ENCODE peak calls at places on chromosomes 11 and 22, in ten cellular contexts. I, L, R, H, J, Y, S, O, B and K are unnamed samples.
A peak's percentile ranks its signal among the peaks of the same experiment; 100 is the strongest.

GRCh38 chr11:102812188-102812587 is 14.2 kb upstream of the MMP1 start:
- DNase-seq in S (no peak), H (no peak), Y (peak; percentile 38), I (no peak), B (no peak), J (no peak), R (no peak), O (no peak), L (no peak), K (no peak)

GRCh38 chr11:128472128-128473110 is 114.9 kb downstream of the ETS1 start:
- DNase-seq in B (no peak), Y (no peak), R (peak; percentile 74), S (peak; percentile 69), J (peak; percentile 79), L (no peak), H (peak; percentile 47), I (no peak), O (no peak), K (no peak)

GRCh38 chr11:97414801-97415200 is 1025.0 kb downstream of the JRKL start:
- DNase-seq in H (no peak), L (no peak), Y (no peak), B (no peak), I (no peak), R (no peak), S (no peak), J (no peak), O (no peak), K (no peak)

GRCh38 chr22:47206185-47206584 is 443.7 kb downstream of the TBC1D22A start:
- DNase-seq in S (no peak), J (no peak), O (no peak), R (no peak), Y (no peak), B (no peak), I (no peak), L (no peak), H (no peak), K (peak; percentile 12)

GRCh38 chr22:30742291-30743256 is 47.9 kb downstream of the OSBP2 start:
- DNase-seq in Y (no peak), L (peak; percentile 6), S (peak; percentile 16), H (peak; percentile 35), R (peak; percentile 47), B (no peak), J (peak; percentile 54), O (no peak), I (no peak), K (no peak)

GRCh38 chr11:96213500-96213899 is 129.5 kb downstream of the MAML2 start:
- DNase-seq in L (no peak), J (peak; percentile 87), I (no peak), H (peak; percentile 59), Y (peak; percentile 97), S (peak; percentile 77), O (no peak), B (no peak), R (peak; percentile 80), K (no peak)

GRCh38 chr11:62677709-62678108 is 1.2 kb downstream of the UBXN1 start:
- DNase-seq in S (no peak), R (no peak), Y (no peak), O (no peak), H (no peak), I (no peak), J (no peak), L (no peak), B (no peak), K (no peak)

GRCh38 chr22:48939441-48940265 is 888.0 kb downstream of the BRD1 start:
- DNase-seq in Y (no peak), J (no peak), O (peak; percentile 46), I (no peak), R (no peak), L (peak; percentile 30), B (no peak), S (no peak), H (no peak), K (peak; percentile 6)

GRCh38 chr11:115164774-115165173 is 339.4 kb downstream of the CADM1 start:
- DNase-seq in I (no peak), J (no peak), S (peak; percentile 5), L (no peak), H (no peak), O (no peak), B (no peak), Y (no peak), R (peak; percentile 26), K (no peak)

GRCh38 chr11:115168686-115169085 is 335.5 kb downstream of the CADM1 start:
- DNase-seq in L (no peak), H (no peak), S (no peak), B (no peak), Y (no peak), J (no peak), I (no peak), R (no peak), O (no peak), K (no peak)

GRCh38 chr11:115166826-115167225 is 337.4 kb downstream of the CADM1 start:
- DNase-seq in O (no peak), R (no peak), Y (no peak), S (no peak), L (no peak), B (no peak), J (no peak), H (no peak), I (no peak), K (no peak)

GRCh38 chr11:115170133-115170815 is 333.9 kb downstream of the CADM1 start:
- DNase-seq in B (no peak), I (no peak), R (peak; percentile 68), S (peak; percentile 53), L (no peak), Y (peak; percentile 48), O (no peak), H (peak; percentile 49), J (peak; percentile 38), K (peak; percentile 57)

DNA sequence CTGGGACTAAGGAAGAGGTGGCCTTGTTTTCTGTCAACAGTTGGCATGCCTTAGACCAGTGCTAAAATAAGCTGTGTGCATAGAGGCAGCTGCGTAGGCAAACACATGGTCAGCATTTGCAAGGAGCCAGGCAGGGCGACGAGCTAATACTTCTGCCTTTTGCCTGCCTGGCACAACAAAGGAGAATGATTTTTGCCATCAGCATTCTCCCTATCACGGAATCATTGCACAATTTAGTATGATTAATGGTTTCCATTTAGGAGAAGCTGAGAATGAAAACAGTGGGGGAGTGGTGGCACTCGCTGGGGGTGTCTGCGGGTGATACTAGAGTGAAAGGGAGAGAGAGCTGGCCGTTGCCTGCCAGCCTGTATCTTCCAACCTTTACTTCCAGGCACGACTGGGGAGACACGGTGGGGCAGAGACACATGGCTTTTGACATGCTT is 336.0 kb downstream of the CADM1 start:
- DNase-seq in S (no peak), R (no peak), B (no peak), Y (no peak), J (no peak), O (no peak), I (no peak), L (no peak), H (no peak), K (peak; percentile 33)
- H3K4me3 ChIP-seq in S (no peak overlapping the region), R (no peak overlapping the region), B (no peak overlapping the region), Y (no peak overlapping the region), J (no peak overlapping the region), O (no peak overlapping the region), I (no peak overlapping the region), L (no peak overlapping the region), H (no peak overlapping the region), K (no peak overlapping the region)

GRCh38 chr11:68386331-68386978 is 74.1 kb downstream of the LRP5 start:
- DNase-seq in Y (no peak), I (peak; percentile 83), B (no peak), L (no peak), H (no peak), R (no peak), S (no peak), O (no peak), J (no peak), K (no peak)

GRCh38 chr11:68387840-68388239 is 72.7 kb upstream of the PPP6R3 start:
- DNase-seq in S (no peak), L (no peak), B (no peak), J (no peak), O (no peak), H (no peak), Y (no peak), I (no peak), R (no peak), K (no peak)

GRCh38 chr11:68390315-68390714 is 70.2 kb upstream of the PPP6R3 start:
- DNase-seq in H (no peak), Y (no peak), S (no peak), L (no peak), R (no peak), O (no peak), I (no peak), B (no peak), J (no peak), K (no peak)

GRCh38 chr11:68385128-68385527 is 72.7 kb downstream of the LRP5 start:
- DNase-seq in I (no peak), B (no peak), O (no peak), J (no peak), S (no peak), Y (no peak), H (no peak), L (no peak), R (no peak), K (no peak)

GRCh38 chr11:68388595-68389198 is 71.9 kb upstream of the PPP6R3 start:
- DNase-seq in R (no peak), S (no peak), L (no peak), H (no peak), Y (no peak), I (no peak), B (no peak), O (no peak), J (no peak), K (no peak)
- TF ChIP-seq CTCF in R (no peak), S (no peak), L (no peak), H (no peak), Y (no peak), I (peak; percentile 18), B (no peak), O (no peak), J (no peak), K (no peak)

GRCh38 chr11:121291896-121292502 is 572 bp upstream of the SC5D start:
- DNase-seq in O (no peak), R (peak; percentile 7), Y (no peak), B (no peak), L (no peak), I (no peak), S (peak; percentile 16), J (peak; percentile 5), H (no peak), K (no peak)
- H3K4me3 ChIP-seq in O (peak overlapping the region; percentile 74), R (peak overlapping the region; percentile 95), Y (peak overlapping the region; percentile 81), B (peak overlapping the region; percentile 84), L (peak overlapping the region; percentile 78), I (peak overlapping the region; percentile 73), S (peak overlapping the region; percentile 83), J (peak overlapping the region; percentile 83), H (peak overlapping the region; percentile 50), K (peak overlapping the region; percentile 95)

GRCh38 chr11:133936136-133936535 is 20.6 kb downstream of the IGSF9B start:
- DNase-seq in Y (no peak), S (no peak), I (no peak), J (no peak), L (no peak), H (no peak), B (no peak), R (no peak), O (no peak), K (no peak)

GRCh38 chr11:133936551-133936950 is 20.2 kb downstream of the IGSF9B start:
- DNase-seq in J (no peak), L (no peak), I (no peak), R (no peak), S (no peak), B (no peak), O (no peak), Y (no peak), H (no peak), K (no peak)

GRCh38 chr11:133935551-133935910 is 21.2 kb downstream of the IGSF9B start:
- DNase-seq in I (no peak), L (no peak), J (no peak), Y (no peak), S (no peak), H (no peak), O (no peak), B (no peak), R (no peak), K (no peak)

GRCh38 chr11:133934096-133934495 is 22.7 kb downstream of the IGSF9B start:
- DNase-seq in R (no peak), B (no peak), I (no peak), O (no peak), L (no peak), J (no peak), S (no peak), Y (no peak), H (no peak), K (no peak)

DNA sequence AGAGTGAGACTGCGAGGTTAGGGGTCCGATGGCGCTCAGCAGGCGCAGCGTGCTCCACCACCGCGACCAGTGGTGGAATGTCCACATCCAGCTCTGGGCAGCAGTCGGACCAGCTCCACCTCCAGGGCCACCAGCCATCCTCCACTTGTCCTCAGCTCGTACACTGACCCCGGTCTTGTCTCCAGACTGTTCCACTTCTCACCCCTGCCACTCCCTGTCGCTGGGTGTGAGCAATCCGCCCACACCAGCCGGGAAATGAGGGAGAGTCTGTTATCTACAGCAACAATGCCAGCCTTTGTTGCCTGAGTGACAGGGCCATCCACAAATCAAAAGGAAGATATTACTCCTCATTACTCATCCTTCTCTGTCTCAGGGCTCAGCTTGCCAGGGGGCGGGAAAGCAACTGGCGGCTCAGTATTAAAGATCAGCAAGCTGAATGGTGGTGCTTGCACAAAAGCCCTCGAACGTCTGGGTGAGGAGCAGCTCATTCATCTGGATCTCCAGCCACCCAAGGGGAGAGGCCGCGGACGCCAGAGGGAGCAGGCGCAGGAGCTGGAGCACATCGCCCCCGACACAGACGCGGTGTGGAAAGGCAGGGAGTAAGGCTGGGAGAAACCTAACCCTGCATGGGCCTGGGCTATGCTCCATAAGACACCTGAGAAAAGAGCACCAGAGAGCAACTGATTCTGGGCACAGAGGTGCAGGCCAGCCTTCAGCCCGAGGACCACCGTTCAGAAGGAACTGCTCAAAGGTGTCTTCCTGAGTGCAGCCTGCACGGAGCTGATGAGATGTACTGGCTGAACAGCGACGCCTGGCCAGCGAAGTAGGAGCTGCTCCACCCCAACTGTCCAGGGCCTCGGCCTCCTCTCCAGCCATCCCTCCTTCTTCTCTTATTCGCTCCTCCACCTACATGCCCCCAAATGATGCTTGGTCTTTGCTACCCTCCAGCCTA is 21.9 kb downstream of the IGSF9B start:
- DNase-seq in O (no peak), S (no peak), Y (peak; percentile 84), B (peak; percentile 27), R (no peak), H (no peak), I (no peak), L (no peak), J (peak; percentile 19), K (peak; percentile 95)
- TF ChIP-seq CTCF in O (no peak), S (no peak), Y (no peak), B (no peak), R (no peak), H (no peak), I (no peak), L (no peak), J (no peak), K (no peak)